ENCODE peak calls at places on chromosomes 11 and 22, in seven cellular contexts. V, F, P, L, A, Q and W are unnamed samples.

GRCh38 chr11:95067828-95068244 is 1.1 kb downstream of the SRSF8 start:
- DNase-seq in V (no peak), F (no peak), P (no peak), L (no peak), A (no peak), Q (no peak), W (no peak)

GRCh38 chr22:24474649-24475048 is 20.5 kb upstream of the UPB1 start:
- DNase-seq in V (no peak), F (no peak), P (no peak), L (no peak), A (no peak), Q (no peak), W (no peak)

GRCh38 chr22:24845036-24845918 is 39.3 kb downstream of the SGSM1 start:
- DNase-seq in V (no peak), F (no peak), P (no peak), L (no peak), A (no peak), Q (no peak), W (no peak)

GRCh38 chr11:75896843-75897419 is 81.9 kb downstream of the UVRAG start:
- DNase-seq in V (no peak), F (no peak), P (no peak), L (peak; percentile 25), A (no peak), Q (no peak), W (peak; percentile 37)

GRCh38 chr11:126127284-126127845 is 64.7 kb upstream of the CDON start:
- DNase-seq in V (no peak), F (no peak), P (no peak), L (no peak), A (no peak), Q (no peak), W (no peak)

GRCh38 chr11:72781063-72781312 is 12.9 kb downstream of the STARD10 start:
- DNase-seq in V (peak; percentile 66), F (no peak), P (peak; percentile 78), L (no peak), A (no peak), Q (peak; percentile 59), W (no peak)

GRCh38 chr11:78171951-78172350 is 16.5 kb downstream of the KCTD21 start:
- DNase-seq in V (no peak), F (no peak), P (no peak), L (no peak), A (no peak), Q (no peak), W (no peak)

GRCh38 chr11:48012051-48012391 is 31.7 kb downstream of the PTPRJ start:
- DNase-seq in V (no peak), F (no peak), P (no peak), L (no peak), A (no peak), Q (no peak), W (no peak)

GRCh38 chr22:29555065-29555644 is 1.6 kb upstream of the THOC5 start:
- DNase-seq in V (peak; percentile 11), F (no peak), P (no peak), L (no peak), A (no peak), Q (no peak), W (no peak)

GRCh38 chr11:128707671-128708070 is 13.8 kb downstream of the FLI1 start:
- DNase-seq in V (no peak), F (no peak), P (no peak), L (no peak), A (no peak), Q (no peak), W (no peak)

GRCh38 chr11:134863294-134863693 is 451.3 kb upstream of the B3GAT1 start:
- DNase-seq in V (no peak), F (no peak), P (no peak), L (no peak), A (no peak), Q (no peak), W (no peak)

GRCh38 chr11:35491231-35491871 is 34.1 kb downstream of the PAMR1 start:
- DNase-seq in V (no peak), F (no peak), P (no peak), L (no peak), A (no peak), Q (no peak), W (no peak)

GRCh38 chr22:38412435-38413084 is 42.4 kb downstream of the KCNJ4 start:
- DNase-seq in V (no peak), F (no peak), P (peak; percentile 40), L (peak; percentile 40), A (peak; percentile 84), Q (no peak), W (peak; percentile 49)

GRCh38 chr11:122344281-122344680 is 228.3 kb upstream of the BLID start:
- DNase-seq in V (no peak), F (no peak), P (no peak), L (no peak), A (no peak), Q (no peak), W (no peak)

GRCh38 chr11:133835258-133836075 is 9.8 kb downstream of the SPATA19 start:
- DNase-seq in V (no peak), F (no peak), P (peak; percentile 42), L (peak; percentile 43), A (peak; percentile 62), Q (peak; percentile 35), W (peak; percentile 46)

GRCh38 chr22:44620129-44620840 is 81.7 kb upstream of the PRR5 start:
- DNase-seq in V (peak; percentile 64), F (peak; percentile 88), P (peak; percentile 37), L (no peak), A (no peak), Q (no peak), W (peak; percentile 72)

GRCh38 chr11:12175694-12176241 is 65.4 kb downstream of the MICAL2 start:
- DNase-seq in V (no peak), F (no peak), P (no peak), L (peak; percentile 66), A (no peak), Q (no peak), W (no peak)

GRCh38 chr11:132140056-132140455 is 769.6 kb downstream of the NTM start:
- DNase-seq in V (no peak), F (no peak), P (no peak), L (no peak), A (no peak), Q (no peak), W (no peak)

GRCh38 chr22:38187413-38188212 is 6.0 kb upstream of the PLA2G6 start:
- DNase-seq in V (no peak), F (no peak), P (peak; percentile 60), L (no peak), A (no peak), Q (peak; percentile 94), W (no peak)

GRCh38 chr11:101255036-101255435 is 125.4 kb upstream of the PGR start:
- DNase-seq in V (no peak), F (no peak), P (no peak), L (no peak), A (no peak), Q (no peak), W (no peak)

GRCh38 chr11:24645563-24645962 is 148.7 kb downstream of the LUZP2 start:
- DNase-seq in V (no peak), F (no peak), P (no peak), L (no peak), A (no peak), Q (no peak), W (no peak)

GRCh38 chr11:58625826-58626460 is 3.5 kb downstream of the CNTF start:
- DNase-seq in V (no peak), F (no peak), P (no peak), L (no peak), A (no peak), Q (no peak), W (no peak)

GRCh38 chr22:36936362-36937116 is 23.1 kb downstream of the CSF2RB start:
- DNase-seq in V (no peak), F (no peak), P (no peak), L (no peak), A (no peak), Q (no peak), W (no peak)

GRCh38 chr22:36938028-36938425 is 24.6 kb downstream of the CSF2RB start:
- DNase-seq in V (no peak), F (no peak), P (no peak), L (no peak), A (no peak), Q (no peak), W (no peak)

GRCh38 chr22:36938886-36939285 is 25.5 kb downstream of the CSF2RB start:
- DNase-seq in V (no peak), F (no peak), P (no peak), L (no peak), A (no peak), Q (no peak), W (no peak)

GRCh38 chr22:36935694-36936093 is 22.3 kb downstream of the CSF2RB start:
- DNase-seq in V (no peak), F (no peak), P (no peak), L (no peak), A (no peak), Q (no peak), W (no peak)

GRCh38 chr22:36937319-36938027 is 24.0 kb downstream of the CSF2RB start:
- DNase-seq in V (no peak), F (no peak), P (no peak), L (no peak), A (no peak), Q (no peak), W (no peak)
- TF ChIP-seq POLR2A in V (no peak), F (no peak), P (no peak), L (no peak), A (no peak), Q (no peak), W (no peak)

GRCh38 chr11:45736424-45736823 is 68.5 kb upstream of the SLC35C1 start:
- DNase-seq in V (no peak), F (no peak), P (no peak), L (no peak), A (no peak), Q (peak; percentile 65), W (no peak)

GRCh38 chr11:45730014-45730413 is 64.6 kb upstream of the CHST1 start:
- DNase-seq in V (no peak), F (no peak), P (no peak), L (no peak), A (no peak), Q (no peak), W (no peak)

GRCh38 chr11:45737056-45737455 is 67.9 kb upstream of the SLC35C1 start:
- DNase-seq in V (no peak), F (no peak), P (no peak), L (no peak), A (no peak), Q (no peak), W (no peak)

DNA sequence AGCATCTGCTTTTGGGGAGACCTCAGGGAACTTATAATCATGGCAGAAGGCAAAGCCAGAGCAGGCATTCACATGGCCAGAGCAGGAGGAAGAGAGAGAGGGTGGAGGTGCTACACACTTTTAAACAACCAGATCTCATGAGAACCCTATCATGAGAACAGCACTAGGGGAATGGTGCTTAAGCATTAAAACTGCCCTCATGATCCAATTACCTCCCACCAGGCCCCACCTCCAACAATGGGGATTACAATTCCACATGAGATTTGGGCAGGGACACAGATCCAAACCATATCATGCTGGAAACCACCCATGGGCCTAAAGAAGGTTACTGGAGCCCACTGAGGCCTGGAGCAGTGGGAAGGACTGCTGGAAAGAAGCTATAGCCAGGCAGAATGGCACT is 66.9 kb upstream of the CHST1 start:
- DNase-seq in V (no peak), F (no peak), P (no peak), L (no peak), A (no peak), Q (no peak), W (no peak)
- TF ChIP-seq POLR2A in V (no peak), F (no peak), P (no peak), L (no peak), A (no peak), Q (no peak), W (no peak)

GRCh38 chr22:30606455-30607299 is at the start of gene TCN2:
- DNase-seq in V (peak; percentile 86), F (peak; percentile 80), P (peak; percentile 65), L (peak; percentile 69), A (no peak), Q (peak; percentile 79), W (peak; percentile 64)
- TF ChIP-seq POLR2A in V (peak; percentile 65), F (peak; percentile 40), P (peak; percentile 24), L (no peak), A (no peak), Q (peak; percentile 25), W (no peak)

GRCh38 chr22:46079861-46080821 is 70.2 kb upstream of the PPARA start:
- DNase-seq in V (peak; percentile 60), F (peak; percentile 81), P (peak; percentile 75), L (no peak), A (no peak), Q (peak; percentile 79), W (no peak)
- TF ChIP-seq POLR2A in V (no peak), F (peak; percentile 54), P (peak; percentile 22), L (peak; percentile 30), A (no peak), Q (peak; percentile 54), W (no peak)